ENCODE peak calls at places on chromosome 16, in seven cellular contexts. O, G, P, T, S, E and V are unnamed samples.

GRCh38 chr16:46573008-46573833 is 48.0 kb downstream of the SHCBP1 start:
- DNase-seq in O (peak; percentile 51), G (no peak), P (no peak), T (no peak), S (no peak), E (peak; percentile 8), V (no peak)

GRCh38 chr16:3179651-3180050 is 8.4 kb upstream of the OR1F1 start:
- DNase-seq in O (no peak), G (no peak), P (no peak), T (no peak), S (no peak), E (no peak), V (no peak)

GRCh38 chr16:12613992-12614661 is 189.6 kb downstream of the CPPED1 start:
- DNase-seq in O (no peak), G (no peak), P (no peak), T (no peak), S (no peak), E (no peak), V (no peak)

GRCh38 chr16:88769617-88770458 is 15.2 kb downstream of the PIEZO1 start:
- DNase-seq in O (peak; percentile 72), G (peak; percentile 93), P (peak; percentile 83), T (no peak), S (no peak), E (no peak), V (no peak)

GRCh38 chr16:87581867-87582220 is 20.5 kb upstream of the JPH3 start:
- DNase-seq in O (peak; percentile 65), G (no peak), P (no peak), T (peak; percentile 93), S (peak; percentile 95), E (peak; percentile 97), V (peak; percentile 54)

GRCh38 chr16:56263711-56264608 is 72.7 kb downstream of the GNAO1 start:
- DNase-seq in O (no peak), G (no peak), P (no peak), T (peak; percentile 60), S (no peak), E (no peak), V (no peak)

GRCh38 chr16:9836118-9836736 is 346.0 kb downstream of the GRIN2A start:
- DNase-seq in O (peak; percentile 16), G (peak; percentile 72), P (no peak), T (no peak), S (no peak), E (no peak), V (no peak)

GRCh38 chr16:2784536-2785100 is 2.7 kb downstream of the PRSS33 start:
- DNase-seq in O (no peak), G (no peak), P (peak; percentile 47), T (peak; percentile 21), S (no peak), E (no peak), V (no peak)

GRCh38 chr16:14310519-14310991 is 239.4 kb downstream of the MRTFB start:
- DNase-seq in O (no peak), G (peak; percentile 69), P (no peak), T (no peak), S (no peak), E (peak; percentile 64), V (no peak)

GRCh38 chr16:48101069-48101674 is 54.6 kb downstream of the ABCC12 start:
- DNase-seq in O (peak; percentile 74), G (no peak), P (no peak), T (no peak), S (no peak), E (no peak), V (no peak)

GRCh38 chr16:85625053-85625452 is 11.9 kb downstream of the GSE1 start:
- DNase-seq in O (no peak), G (no peak), P (no peak), T (no peak), S (no peak), E (no peak), V (no peak)

GRCh38 chr16:81523387-81524115 is 78.9 kb downstream of the CMIP start:
- DNase-seq in O (peak; percentile 98), G (no peak), P (peak; percentile 46), T (no peak), S (no peak), E (peak; percentile 44), V (peak; percentile 93)

GRCh38 chr16:9033125-9033830 is 58.2 kb upstream of the HAPSTR1 start:
- DNase-seq in O (peak; percentile 77), G (peak; percentile 97), P (no peak), T (no peak), S (peak; percentile 25), E (no peak), V (no peak)

GRCh38 chr16:58734459-58734787 is 307 bp upstream of the GOT2 start:
- DNase-seq in O (no peak), G (no peak), P (no peak), T (no peak), S (no peak), E (no peak), V (no peak)
- H3K4me3 ChIP-seq in O (no peak overlapping the region), G (peak overlapping the region; percentile 92), P (no peak overlapping the region), T (peak overlapping the region; percentile 95), S (peak overlapping the region; percentile 89), E (peak overlapping the region; percentile 86), V (no peak overlapping the region)

DNA sequence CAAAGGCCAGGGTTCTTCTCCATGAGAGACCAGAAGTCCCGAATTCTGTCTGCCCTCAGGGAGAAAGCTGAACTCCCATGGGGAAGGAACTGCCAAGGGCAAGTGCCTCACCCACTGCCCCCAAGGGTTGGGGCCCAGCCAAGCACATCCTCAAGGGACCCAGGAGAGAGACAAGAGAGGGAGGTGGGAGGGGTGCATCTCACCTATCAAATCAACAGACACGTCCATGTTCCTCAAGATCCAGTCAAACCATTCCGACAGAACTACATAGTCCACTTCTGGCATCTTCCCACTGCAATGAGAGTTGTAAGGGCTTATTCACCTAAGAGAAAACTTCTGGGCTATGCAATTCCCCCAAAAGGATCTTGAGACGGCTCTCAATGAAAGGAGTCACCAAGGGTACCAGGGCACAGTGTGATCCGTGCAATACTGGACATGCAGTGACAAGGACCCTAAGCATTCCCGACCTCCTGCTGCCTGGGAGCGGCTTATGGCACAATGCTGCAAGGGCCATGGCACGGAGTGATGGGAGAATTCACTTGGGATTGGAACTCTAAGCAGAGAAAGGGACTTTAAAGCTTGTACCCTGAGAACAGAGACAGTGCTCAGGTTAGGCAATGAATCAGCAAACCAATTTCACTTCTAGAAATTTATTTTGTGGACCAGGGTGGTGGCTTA is 32.2 kb downstream of the TK2 start:
- DNase-seq in O (no peak), G (no peak), P (no peak), T (no peak), S (no peak), E (no peak), V (no peak)
- H3K4me3 ChIP-seq in O (no peak overlapping the region), G (no peak overlapping the region), P (no peak overlapping the region), T (peak overlapping the region; percentile 10), S (no peak overlapping the region), E (no peak overlapping the region), V (no peak overlapping the region)

GRCh38 chr16:27633221-27633620 is 83.3 kb downstream of the KATNIP start:
- DNase-seq in O (no peak), G (no peak), P (no peak), T (no peak), S (no peak), E (no peak), V (no peak)

GRCh38 chr16:27625050-27625697 is 75.2 kb downstream of the KATNIP start:
- DNase-seq in O (no peak), G (no peak), P (no peak), T (no peak), S (peak; percentile 21), E (no peak), V (no peak)

GRCh38 chr16:27624154-27625049 is 74.5 kb downstream of the KATNIP start:
- DNase-seq in O (no peak), G (no peak), P (peak; percentile 56), T (no peak), S (no peak), E (no peak), V (no peak)

GRCh38 chr16:27632267-27632666 is 82.3 kb downstream of the KATNIP start:
- DNase-seq in O (no peak), G (no peak), P (no peak), T (no peak), S (no peak), E (no peak), V (no peak)

GRCh38 chr16:27628216-27628945 is 78.4 kb downstream of the KATNIP start:
- DNase-seq in O (no peak), G (peak; percentile 40), P (no peak), T (no peak), S (no peak), E (no peak), V (no peak)
- H3K4me3 ChIP-seq in O (no peak overlapping the region), G (no peak overlapping the region), P (no peak overlapping the region), T (no peak overlapping the region), S (no peak overlapping the region), E (no peak overlapping the region), V (no peak overlapping the region)

GRCh38 chr16:1774456-1774795 is 1.5 kb upstream of the MRPS34 start:
- DNase-seq in O (no peak), G (no peak), P (no peak), T (no peak), S (no peak), E (no peak), V (no peak)
- H3K4me3 ChIP-seq in O (peak overlapping the region; percentile 71), G (peak overlapping the region; percentile 97), P (no peak overlapping the region), T (peak overlapping the region; percentile 93), S (peak overlapping the region; percentile 87), E (peak overlapping the region; percentile 78), V (peak overlapping the region; percentile 73)

GRCh38 chr16:84619103-84619460 is 1.2 kb upstream of the COTL1 start:
- DNase-seq in O (no peak), G (no peak), P (no peak), T (no peak), S (no peak), E (no peak), V (no peak)

GRCh38 chr16:84617068-84617630 is 729 bp downstream of the COTL1 start:
- DNase-seq in O (peak; percentile 50), G (no peak), P (peak; percentile 80), T (peak; percentile 77), S (peak; percentile 35), E (no peak), V (no peak)

GRCh38 chr16:84617631-84618427 is at the start of gene COTL1:
- DNase-seq in O (peak; percentile 98), G (peak; percentile 98), P (peak; percentile 98), T (peak; percentile 99), S (peak; percentile 97), E (peak; percentile 97), V (peak; percentile 93)

GRCh38 chr16:84616515-84616914 is 1.4 kb downstream of the COTL1 start:
- DNase-seq in O (peak; percentile 34), G (no peak), P (no peak), T (no peak), S (no peak), E (no peak), V (no peak)

DNA sequence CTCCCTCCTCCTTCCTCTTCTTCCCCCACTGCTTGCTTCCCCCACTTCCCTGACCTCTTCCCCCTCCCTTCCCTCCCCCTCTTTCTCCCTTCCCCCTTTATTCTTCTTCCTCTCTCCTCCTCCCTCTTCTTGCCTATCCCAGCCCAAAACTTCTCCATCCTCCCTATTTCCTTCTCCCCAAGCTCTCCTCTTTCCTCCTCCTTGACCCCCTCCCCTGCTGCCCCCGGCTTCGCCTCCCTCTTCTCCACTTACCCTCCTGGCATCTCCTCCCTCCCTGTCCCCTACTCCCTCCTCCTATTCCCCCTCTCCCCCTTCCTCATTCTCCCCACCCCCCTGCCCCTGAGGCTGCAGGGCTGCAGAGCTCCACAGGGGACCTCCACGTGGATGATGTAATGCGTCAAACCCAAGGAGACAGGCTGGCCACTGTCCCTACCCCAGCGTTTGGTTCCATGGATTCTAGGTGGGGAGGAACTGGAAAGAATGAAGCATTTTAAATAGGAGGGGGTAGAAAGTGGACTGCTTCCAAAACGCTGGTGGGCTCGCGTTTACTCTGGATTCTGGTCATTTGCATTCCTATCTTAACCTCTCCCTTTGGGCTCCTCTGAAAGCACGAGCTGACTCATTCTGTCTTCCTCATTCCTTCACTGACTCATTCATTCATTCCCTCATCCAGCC is 687 bp upstream of the COTL1 start:
- DNase-seq in O (peak; percentile 96), G (peak; percentile 91), P (no peak), T (no peak), S (no peak), E (peak; percentile 96), V (peak; percentile 93)
- H3K4me3 ChIP-seq in O (peak overlapping the region; percentile 19), G (peak overlapping the region; percentile 45), P (no peak overlapping the region), T (peak overlapping the region; percentile 85), S (peak overlapping the region; percentile 59), E (peak overlapping the region; percentile 17), V (peak overlapping the region; percentile 50)